ENCODE peak calls at places on chromosomes 4 and X, in nine cellular contexts. Q, P, A, G, I, S, Y, N and L are unnamed samples.

GRCh38 chrX:10611441-10612090 is 8.8 kb downstream of the MID1 start:
- DNase-seq in S (no peak), Q (no peak), Y (no peak), P (peak; percentile 45), G (no peak), I (peak; percentile 38), N (no peak), A (no peak), L (no peak)

GRCh38 chr4:38284294-38285045 is 324.3 kb downstream of the PTTG2 start:
- DNase-seq in A (no peak), N (no peak), G (no peak), Y (no peak), S (no peak), Q (no peak), P (no peak), I (no peak), L (no peak)

GRCh38 chrX:7170903-7171302 is 22.9 kb upstream of the PUDP start:
- DNase-seq in Q (no peak), S (no peak), Y (no peak), N (no peak), P (peak; percentile 40), G (no peak), I (peak; percentile 43), A (no peak), L (no peak)

GRCh38 chr4:183986645-183987528 is 81.8 kb downstream of the STOX2 start:
- DNase-seq in A (no peak), I (no peak), Y (no peak), N (no peak), G (no peak), P (no peak), Q (no peak), S (no peak), L (no peak)

GRCh38 chr4:83267121-83267834 is 17.3 kb downstream of the COQ2 start:
- DNase-seq in P (peak; percentile 83), S (no peak), I (no peak), Y (no peak), A (no peak), N (no peak), G (peak; percentile 80), Q (no peak), L (no peak)

GRCh38 chr4:90127706-90128345 is 632 bp downstream of the CCSER1 start:
- DNase-seq in Q (peak; percentile 54), N (peak; percentile 50), I (peak; percentile 25), Y (peak; percentile 32), S (peak; percentile 29), A (no peak), P (no peak), G (peak; percentile 1), L (peak; percentile 24)

GRCh38 chr4:26050212-26050643 is 136.2 kb downstream of the SMIM20 start:
- DNase-seq in P (no peak), A (no peak), Y (no peak), N (peak; percentile 82), I (no peak), G (no peak), S (no peak), Q (no peak), L (no peak)

GRCh38 chr4:116016201-116016600 is 902.8 kb upstream of the NDST4 start:
- DNase-seq in N (peak; percentile 44), I (peak; percentile 92), Q (no peak), S (no peak), Y (no peak), A (peak; percentile 97), G (peak; percentile 70), P (peak; percentile 4), L (no peak)

GRCh38 chr4:185541251-185541671 is 6.0 kb upstream of the PDLIM3 start:
- DNase-seq in A (no peak), N (no peak), G (peak; percentile 54), I (no peak), S (no peak), P (no peak), Y (no peak), Q (no peak), L (no peak)

GRCh38 chrX:63350551-63350950 is 581 bp downstream of the SPIN4 start:
- DNase-seq in P (peak; percentile 6), A (peak; percentile 35), Y (peak; percentile 32), I (peak; percentile 38), G (peak; percentile 4), N (peak; percentile 45), Q (peak; percentile 39), S (peak; percentile 11), L (peak; percentile 8)

GRCh38 chrX:9293051-9293496 is 171.8 kb upstream of the TBL1X start:
- DNase-seq in P (no peak), Y (no peak), Q (no peak), S (no peak), G (no peak), N (no peak), A (no peak), I (no peak), L (no peak)

GRCh38 chr4:77922158-77923094 is 59.8 kb downstream of the MRPL1 start:
- DNase-seq in Y (no peak), P (no peak), G (peak; percentile 61), I (peak; percentile 56), N (no peak), S (no peak), A (no peak), Q (no peak), L (no peak)

GRCh38 chr4:11954093-11954492 is 525.4 kb upstream of the HS3ST1 start:
- DNase-seq in S (no peak), A (peak; percentile 18), Q (no peak), P (no peak), Y (no peak), I (peak; percentile 42), N (no peak), G (no peak), L (no peak)

GRCh38 chr4:142396279-142396678 is 449.8 kb downstream of the INPP4B start:
- DNase-seq in S (no peak), P (no peak), N (no peak), G (peak; percentile 62), Q (no peak), A (peak; percentile 68), Y (no peak), I (peak; percentile 30), L (no peak)

GRCh38 chr4:1325681-1326635 is 21.1 kb upstream of the UVSSA start:
- DNase-seq in Q (no peak), A (no peak), N (peak; percentile 25), Y (no peak), S (no peak), P (no peak), I (no peak), G (no peak), L (no peak)

GRCh38 chr4:7763788-7764187 is 175.9 kb downstream of the AFAP1 start:
- DNase-seq in I (no peak), A (peak; percentile 61), N (no peak), G (peak; percentile 88), S (no peak), Q (no peak), P (no peak), Y (no peak), L (no peak)

GRCh38 chrX:150897371-150898319 is 823 bp downstream of the CD99L2 start:
- DNase-seq in I (peak; percentile 15), P (peak; percentile 12), N (peak; percentile 54), Q (no peak), G (peak; percentile 6), S (peak; percentile 9), A (peak; percentile 18), Y (peak; percentile 26), L (no peak)

GRCh38 chr4:15868065-15868464 is 70.5 kb downstream of the FGFBP1 start:
- DNase-seq in S (no peak), Y (no peak), P (no peak), Q (no peak), G (peak; percentile 32), A (peak; percentile 74), I (peak; percentile 37), N (no peak), L (no peak)

GRCh38 chrX:28659269-28659668 is 72.0 kb downstream of the IL1RAPL1 start:
- DNase-seq in Y (no peak), Q (no peak), P (no peak), N (no peak), G (no peak), S (no peak), I (no peak), A (no peak), L (no peak)
- TF ChIP-seq CTCF in Y (peak; percentile 58), Q (peak; percentile 70), P (no peak), N (no peak), G (no peak), S (no peak), I (peak; percentile 60), A (peak; percentile 41), L (no peak)

DNA sequence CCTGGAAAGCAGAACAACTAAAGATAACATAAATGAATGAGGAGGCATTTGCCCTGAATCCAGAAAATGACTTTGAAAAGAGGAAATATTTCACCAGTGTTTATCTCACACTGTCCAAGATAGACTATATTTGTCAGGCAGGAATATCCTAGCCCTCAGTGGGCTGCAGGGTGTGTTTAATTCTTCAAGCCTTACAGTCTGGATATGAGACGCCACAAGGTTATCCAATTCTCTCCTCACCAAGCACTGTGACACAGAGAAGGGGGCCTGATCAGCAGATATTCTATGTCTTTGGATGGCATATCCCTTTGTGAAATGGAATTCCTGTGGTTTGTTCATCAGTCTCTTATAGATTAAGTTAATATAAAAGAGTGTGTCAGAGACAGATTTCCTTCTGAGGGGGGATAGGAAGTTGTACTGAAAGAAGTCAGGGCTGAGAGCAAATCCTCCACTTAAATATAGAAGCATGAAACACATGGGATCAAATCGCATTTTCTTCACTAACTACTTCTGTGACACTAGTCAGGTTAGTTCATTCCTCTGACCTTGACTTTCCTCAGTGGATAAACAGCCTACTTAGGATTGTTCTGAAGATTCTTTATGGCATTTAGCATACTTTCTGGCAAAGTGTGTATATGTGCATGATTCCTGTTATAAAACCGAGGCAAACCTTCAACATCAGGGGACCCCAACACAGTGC is 6.8 kb upstream of the G3BP2 start:
- DNase-seq in A (no peak), Q (no peak), S (no peak), N (no peak), G (peak; percentile 11), P (no peak), Y (no peak), I (no peak), L (no peak)
- TF ChIP-seq CTCF in A (no peak), Q (no peak), S (no peak), N (no peak), G (no peak), P (no peak), Y (no peak), I (no peak), L (no peak)

GRCh38 chr4:80033581-80033980 is 39.4 kb downstream of the ANTXR2 start:
- DNase-seq in S (no peak), A (no peak), Q (no peak), Y (no peak), N (no peak), P (no peak), G (no peak), I (peak; percentile 12), L (no peak)
- TF ChIP-seq CTCF in S (no peak), A (no peak), Q (no peak), Y (no peak), N (no peak), P (peak; percentile 15), G (peak; percentile 2), I (peak; percentile 36), L (no peak)

DNA sequence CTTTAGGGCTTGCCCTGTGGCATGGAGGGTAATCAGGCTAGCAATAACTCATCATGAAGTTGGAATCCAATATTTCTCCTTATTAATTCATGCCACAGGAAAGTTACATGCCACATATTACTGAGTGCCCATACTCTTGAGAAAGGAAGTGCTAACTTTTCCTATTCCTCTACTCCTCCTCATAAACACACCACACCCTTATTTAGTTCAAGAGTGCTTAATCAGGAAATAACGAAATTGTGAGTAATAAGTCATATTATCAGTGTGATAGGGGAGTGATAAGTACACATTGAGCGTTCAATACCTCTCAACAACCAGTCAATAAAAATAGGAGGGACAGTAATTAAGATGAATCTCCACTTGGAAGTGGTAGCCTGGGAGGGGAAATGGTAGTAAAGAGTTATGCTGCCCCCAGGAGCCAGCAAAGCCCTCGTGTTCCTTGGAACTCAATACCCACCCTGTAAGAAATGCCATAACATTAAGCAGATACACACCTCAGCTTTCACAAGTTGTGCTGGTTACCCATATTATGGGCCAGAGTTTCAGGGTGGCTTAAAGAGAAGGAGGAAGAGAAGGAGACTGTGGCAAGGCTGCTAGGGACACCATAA is 410.0 kb upstream of the NR3C2 start:
- DNase-seq in A (no peak), Y (no peak), P (no peak), G (no peak), I (peak; percentile 3), N (no peak), S (no peak), Q (no peak), L (no peak)
- TF ChIP-seq CTCF in A (peak; percentile 36), Y (no peak), P (no peak), G (no peak), I (peak; percentile 31), N (no peak), S (no peak), Q (no peak), L (no peak)